ENCODE peak calls at places on chromosome X, in ten cellular contexts. D, R, H, V, P, I, O, K, E and A are unnamed samples.

GRCh38 chrX:106608016-106608415 is 3.8 kb upstream of the RADX start:
- DNase-seq in O (no peak), E (no peak), K (no peak), H (no peak), P (no peak), D (no peak), I (no peak), V (no peak), R (peak), A (no peak)

GRCh38 chrX:31546130-31546529 is 474.3 kb upstream of the FTHL17 start:
- DNase-seq in P (no peak), I (peak), H (peak), D (no peak), V (no peak), R (peak), K (peak), O (no peak), E (no peak), A (no peak)

GRCh38 chrX:84710611-84711010 is 208.4 kb upstream of the HDX start:
- DNase-seq in V (no peak), I (no peak), P (no peak), O (no peak), H (no peak), E (no peak), R (peak), K (no peak), D (no peak), A (no peak)

GRCh38 chrX:132030264-132030663 is 7.2 kb downstream of the STK26 start:
- DNase-seq in V (no peak), P (no peak), R (no peak), D (no peak), K (no peak), I (no peak), E (no peak), H (no peak), O (no peak), A (no peak)

GRCh38 chrX:46831620-46832327 is 5.1 kb upstream of the RP2 start:
- DNase-seq in O (no peak), V (no peak), P (no peak), D (no peak), H (no peak), K (no peak), R (no peak), I (peak), E (no peak), A (no peak)

GRCh38 chrX:36198575-36198974 is 279.0 kb downstream of the CFAP47 start:
- DNase-seq in P (no peak), I (no peak), K (no peak), O (no peak), H (no peak), D (no peak), V (no peak), E (no peak), R (peak), A (no peak)

GRCh38 chrX:34521563-34521962 is 135.5 kb downstream of the TMEM47 start:
- DNase-seq in I (no peak), R (peak), V (peak), K (peak), D (peak), P (no peak), O (no peak), E (no peak), H (no peak), A (no peak)

GRCh38 chrX:47216393-47216925 is 2.0 kb upstream of the CDK16 start:
- DNase-seq in E (no peak), D (no peak), R (no peak), P (no peak), H (no peak), I (no peak), O (no peak), V (no peak), K (no peak), A (no peak)

GRCh38 chrX:19303216-19303880 is 40.4 kb upstream of the PDHA1 start:
- DNase-seq in O (no peak), H (no peak), P (no peak), K (peak), V (no peak), D (peak), E (no peak), I (peak), R (no peak), A (no peak)

GRCh38 chrX:48702716-48703115 is 6.2 kb downstream of the SUV39H1 start:
- DNase-seq in O (no peak), D (no peak), K (no peak), I (no peak), P (no peak), E (no peak), H (no peak), V (no peak), R (no peak), A (no peak)

GRCh38 chrX:88613338-88613737 is 133.7 kb upstream of the CPXCR1 start:
- DNase-seq in H (no peak), R (peak), O (no peak), E (no peak), V (peak), I (no peak), K (no peak), D (peak), P (peak), A (no peak)

GRCh38 chrX:2696698-2697215 is 5.7 kb downstream of the CD99 start:
- DNase-seq in E (no peak), D (no peak), I (peak), O (no peak), R (no peak), H (no peak), V (peak), K (peak), P (no peak), A (peak)

GRCh38 chrX:2498781-2499302 is 1.9 kb downstream of the DHRSX start:
- DNase-seq in V (peak), K (no peak), H (no peak), E (no peak), R (peak), D (no peak), I (peak), O (no peak), P (peak), A (no peak)

GRCh38 chrX:39895228-39896110 is 202.3 kb downstream of the BCOR start:
- DNase-seq in K (no peak), H (no peak), P (no peak), V (no peak), I (peak), D (peak), R (no peak), E (no peak), O (no peak), A (no peak)

GRCh38 chrX:13506574-13506973 is 62.8 kb upstream of the EGFL6 start:
- DNase-seq in P (peak), O (no peak), V (peak), R (peak), H (peak), D (peak), E (peak), K (peak), I (no peak), A (no peak)

GRCh38 chrX:150967786-150968185 is 15.3 kb upstream of the HMGB3 start:
- DNase-seq in P (no peak), K (no peak), O (no peak), V (no peak), I (no peak), D (no peak), H (no peak), E (no peak), R (no peak), A (no peak)

GRCh38 chrX:109347618-109348017 is 134.3 kb downstream of the GUCY2F start:
- DNase-seq in O (no peak), I (no peak), V (no peak), R (peak), P (no peak), D (peak), K (peak), H (no peak), E (no peak), A (no peak)

GRCh38 chrX:9466711-9467110 is 1.9 kb downstream of the TBL1X start:
- DNase-seq in V (no peak), I (no peak), E (no peak), R (no peak), H (no peak), P (no peak), K (no peak), D (no peak), O (no peak), A (no peak)

GRCh38 chrX:109719262-109719661 is 13.8 kb downstream of the ACSL4 start:
- DNase-seq in E (no peak), P (no peak), D (no peak), K (no peak), I (no peak), R (peak), V (no peak), O (no peak), H (no peak), A (no peak)